ENCODE peak calls at places on chromosome 11, in ten cellular contexts. B, J, P, E, X, R, D, F, H and Y are unnamed samples.

GRCh38 chr11:74571062-74571399 is 21.4 kb upstream of the POLD3 start:
- DNase-seq in B (no peak), J (no peak), P (no peak), E (no peak), X (no peak), R (no peak), D (no peak), F (no peak), H (no peak), Y (no peak)

GRCh38 chr11:58675344-58676155 is 53.1 kb downstream of the CNTF start:
- DNase-seq in B (peak), J (peak), P (no peak), E (peak), X (peak), R (peak), D (peak), F (peak), H (peak), Y (peak)

GRCh38 chr11:15695096-15695721 is 580.5 kb downstream of the INSC start:
- DNase-seq in B (no peak), J (no peak), P (no peak), E (no peak), X (no peak), R (no peak), D (no peak), F (no peak), H (no peak), Y (no peak)

GRCh38 chr11:76610871-76611475 is 59.6 kb downstream of the LRRC32 start:
- DNase-seq in B (no peak), J (no peak), P (no peak), E (no peak), X (no peak), R (no peak), D (no peak), F (peak), H (no peak), Y (peak)

GRCh38 chr11:1127664-1128162 is 30.0 kb upstream of the MUC5AC start:
- DNase-seq in B (no peak), J (no peak), P (no peak), E (no peak), X (no peak), R (no peak), D (no peak), F (no peak), H (no peak), Y (no peak)

GRCh38 chr11:85123752-85124231 is 503.4 kb downstream of the DLG2 start:
- DNase-seq in B (no peak), J (no peak), P (no peak), E (no peak), X (no peak), R (no peak), D (no peak), F (no peak), H (no peak), Y (no peak)

GRCh38 chr11:6458352-6458751 is 15.4 kb downstream of the TRIM3 start:
- DNase-seq in B (no peak), J (no peak), P (no peak), E (no peak), X (no peak), R (no peak), D (no peak), F (no peak), H (no peak), Y (no peak)

GRCh38 chr11:121670792-121671275 is 218.1 kb upstream of the SORL1-AS1 start:
- DNase-seq in B (no peak), J (no peak), P (no peak), E (no peak), X (no peak), R (no peak), D (no peak), F (no peak), H (no peak), Y (peak)

GRCh38 chr11:133082851-133083488 is 449.3 kb downstream of the OPCML start:
- DNase-seq in B (no peak), J (no peak), P (no peak), E (peak), X (peak), R (peak), D (peak), F (no peak), H (peak), Y (peak)

DNA sequence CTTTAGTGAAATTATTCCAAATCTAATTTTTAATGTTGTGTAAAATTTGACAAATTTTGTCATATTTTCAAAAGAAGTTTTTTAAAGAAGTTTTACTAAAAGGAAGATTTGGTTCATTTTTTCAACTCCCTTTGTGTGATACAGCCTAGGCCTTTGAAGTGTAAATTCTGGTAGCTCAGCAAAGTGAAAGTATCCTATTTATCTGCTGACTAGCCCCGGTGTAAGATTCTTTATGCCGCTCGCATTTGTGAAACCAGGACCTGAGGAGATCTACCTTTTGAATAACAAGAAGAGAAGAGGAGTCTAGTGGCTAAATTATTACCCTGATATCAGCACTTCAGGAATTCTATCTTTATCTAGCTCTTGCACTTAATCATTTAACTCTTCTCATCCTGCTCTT is 177.4 kb downstream of the JRKL start:
- DNase-seq in B (no peak), J (no peak), P (no peak), E (no peak), X (no peak), R (peak), D (no peak), F (no peak), H (no peak), Y (peak)
- H3K4me3 ChIP-seq in B (no peak), J (no peak), P (no peak), E (no peak), X (no peak), R (no peak), D (no peak), F (no peak), H (no peak), Y (no peak)

DNA sequence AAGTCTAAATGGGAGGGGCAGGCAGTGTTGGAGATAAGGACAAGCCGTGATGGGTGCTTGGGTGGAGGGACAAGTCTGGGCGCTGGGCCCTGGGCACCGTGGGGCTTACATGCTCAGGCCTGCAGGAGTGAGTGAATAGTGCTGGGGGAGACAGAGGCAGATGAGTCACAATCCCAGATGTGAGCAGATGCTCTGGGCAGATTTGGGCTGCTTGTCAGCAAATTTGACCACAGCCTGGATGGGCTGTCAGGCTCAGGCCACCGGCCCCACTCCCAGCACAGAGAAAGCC is 41.6 kb upstream of the ZBED5 start:
- DNase-seq in B (no peak), J (no peak), P (no peak), E (peak), X (peak), R (no peak), D (peak), F (peak), H (peak), Y (no peak)
- H3K4me3 ChIP-seq in B (no peak), J (peak), P (no peak), E (no peak), X (no peak), R (no peak), D (peak), F (no peak), H (no peak), Y (no peak)

DNA sequence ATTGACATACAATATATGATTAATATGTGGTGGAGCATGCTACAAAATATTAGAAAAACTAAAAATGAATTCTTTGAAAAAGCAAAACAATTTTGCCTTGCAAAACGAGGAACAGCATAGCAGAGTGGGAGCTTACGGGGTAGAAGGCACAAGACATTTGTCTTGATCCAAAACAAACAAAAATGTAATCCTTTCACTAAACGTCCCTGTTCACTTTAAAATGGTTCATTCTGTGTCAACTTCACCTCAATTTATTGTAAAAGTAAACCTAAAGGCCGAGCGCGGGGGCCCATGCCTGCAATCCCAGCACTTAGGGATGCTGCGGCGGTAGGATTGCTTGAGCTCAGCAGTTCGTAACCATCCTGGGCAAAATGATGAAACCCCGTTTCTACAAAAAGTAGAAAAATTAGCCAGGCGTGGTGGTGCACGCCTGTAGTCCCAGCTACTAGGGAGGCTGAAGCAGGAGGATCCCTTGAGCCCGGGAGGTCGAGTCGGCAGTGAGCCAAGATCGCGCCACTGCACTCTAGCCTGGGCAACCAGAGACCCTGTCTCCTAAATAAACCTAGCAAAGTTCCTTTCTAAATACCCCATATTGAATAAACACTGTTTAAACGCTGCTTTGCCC is 2.0 kb downstream of the PRDM10 start:
- DNase-seq in B (no peak), J (no peak), P (no peak), E (no peak), X (peak), R (no peak), D (no peak), F (no peak), H (no peak), Y (no peak)
- H3K4me3 ChIP-seq in B (no peak), J (peak), P (peak), E (peak), X (no peak), R (peak), D (no peak), F (no peak), H (peak), Y (peak)

DNA sequence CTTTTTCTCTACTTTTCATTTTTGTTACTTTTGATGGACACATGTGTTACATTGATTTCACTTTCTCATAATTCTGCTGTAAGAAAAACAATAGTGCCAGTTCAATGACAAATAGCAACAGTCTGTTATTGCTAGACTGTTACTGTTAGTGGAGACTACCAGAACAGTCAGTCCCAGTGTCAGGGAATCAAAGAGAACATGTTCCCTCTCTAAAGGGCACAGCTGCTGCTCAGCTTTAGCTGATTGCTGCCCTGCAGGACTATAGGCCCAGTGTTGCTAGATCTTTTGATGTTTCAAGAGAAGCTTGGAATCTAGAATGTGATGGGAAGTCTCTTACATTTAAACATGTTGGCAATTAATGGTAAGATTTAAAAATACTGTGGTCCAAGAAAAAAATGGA is 3.4 kb downstream of the BIRC3 start:
- DNase-seq in B (no peak), J (no peak), P (no peak), E (no peak), X (no peak), R (no peak), D (no peak), F (no peak), H (no peak), Y (no peak)
- H3K4me3 ChIP-seq in B (no peak), J (no peak), P (no peak), E (no peak), X (no peak), R (no peak), D (no peak), F (no peak), H (no peak), Y (no peak)

DNA sequence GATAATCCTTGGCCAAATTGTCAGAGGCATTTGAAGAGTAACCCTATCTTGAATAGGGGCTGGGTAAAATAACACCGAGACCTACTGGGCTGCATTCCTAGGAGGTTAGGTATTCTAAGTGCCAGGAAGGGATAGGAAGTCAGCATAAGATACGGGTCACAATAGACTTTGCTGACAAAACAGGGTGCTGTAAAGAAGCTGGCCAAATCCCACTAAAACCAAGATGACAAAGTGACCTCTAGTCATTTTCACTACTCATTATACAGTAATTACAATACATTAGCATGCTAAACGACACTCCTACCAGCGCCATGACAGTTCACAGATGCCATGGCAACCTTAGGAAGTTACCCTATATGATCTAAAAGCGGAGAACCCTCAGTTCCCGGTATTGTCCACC is 964 bp upstream of the REXO2 start:
- DNase-seq in B (no peak), J (no peak), P (no peak), E (no peak), X (no peak), R (peak), D (no peak), F (no peak), H (no peak), Y (no peak)
- H3K4me3 ChIP-seq in B (no peak), J (no peak), P (no peak), E (no peak), X (no peak), R (peak), D (no peak), F (no peak), H (no peak), Y (no peak)